ENCODE peak calls at places on chromosomes 7 and 10, in ten cellular contexts. F is GM23338, T is endothelial cell of umbilical vein, M is sigmoid colon, W is spleen, E is GM12878, I is H1, J is suprapubic skin, Z is K562, C is stomach. Q is an unnamed sample. For H3K4me1, the result is how much of the 10 kb centered on the place peaks cover.

GRCh38 chr7:37988721-37989650 is 68.5 kb downstream of the EPDR1 start:
- DNase-seq in F (no peak), T (no peak), M (no peak), W (no peak), E (no peak), I (no peak), J (no peak), Z (no peak), C (no peak), Q (no peak)

GRCh38 chr7:157224627-157225026 is 85.9 kb downstream of the UBE3C start:
- DNase-seq in F (no peak), T (peak), M (no peak), W (no peak), E (no peak), I (no peak), J (no peak), Z (no peak), C (no peak), Q (no peak)

GRCh38 chr7:151139071-151139521 is 28.4 kb downstream of the GBX1 start:
- DNase-seq in F (no peak), T (no peak), M (peak), W (peak), E (no peak), I (no peak), J (peak), Z (no peak), C (no peak), Q (no peak)

GRCh38 chr10:31622993-31623392 is 304.0 kb downstream of the ZEB1 start:
- DNase-seq in F (peak), T (no peak), M (peak), W (no peak), E (no peak), I (no peak), J (no peak), Z (no peak), C (no peak), Q (no peak)

GRCh38 chr10:87868277-87868676 is 4.9 kb downstream of the PTEN start:
- DNase-seq in F (no peak), T (peak), M (no peak), W (no peak), E (no peak), I (no peak), J (no peak), Z (no peak), C (no peak), Q (no peak)

GRCh38 chr7:2261611-2262010 is 19.6 kb downstream of the NUDT1 start:
- DNase-seq in F (no peak), T (no peak), M (no peak), W (peak), E (no peak), I (no peak), J (no peak), Z (no peak), C (no peak), Q (no peak)

GRCh38 chr10:117197189-117197588 is at the start of gene KCNK18:
- DNase-seq in F (no peak), T (no peak), M (no peak), W (no peak), E (no peak), I (no peak), J (no peak), Z (no peak), C (no peak), Q (no peak)

GRCh38 chr7:14252458-14252857 is 263.0 kb upstream of the ETV1 start:
- DNase-seq in F (no peak), T (no peak), M (no peak), W (no peak), E (no peak), I (no peak), J (no peak), Z (no peak), C (no peak), Q (no peak)

GRCh38 chr7:55236454-55236853 is 128.7 kb upstream of the LANCL2 start:
- DNase-seq in F (no peak), T (no peak), M (no peak), W (no peak), E (no peak), I (no peak), J (no peak), Z (no peak), C (no peak), Q (no peak)

DNA sequence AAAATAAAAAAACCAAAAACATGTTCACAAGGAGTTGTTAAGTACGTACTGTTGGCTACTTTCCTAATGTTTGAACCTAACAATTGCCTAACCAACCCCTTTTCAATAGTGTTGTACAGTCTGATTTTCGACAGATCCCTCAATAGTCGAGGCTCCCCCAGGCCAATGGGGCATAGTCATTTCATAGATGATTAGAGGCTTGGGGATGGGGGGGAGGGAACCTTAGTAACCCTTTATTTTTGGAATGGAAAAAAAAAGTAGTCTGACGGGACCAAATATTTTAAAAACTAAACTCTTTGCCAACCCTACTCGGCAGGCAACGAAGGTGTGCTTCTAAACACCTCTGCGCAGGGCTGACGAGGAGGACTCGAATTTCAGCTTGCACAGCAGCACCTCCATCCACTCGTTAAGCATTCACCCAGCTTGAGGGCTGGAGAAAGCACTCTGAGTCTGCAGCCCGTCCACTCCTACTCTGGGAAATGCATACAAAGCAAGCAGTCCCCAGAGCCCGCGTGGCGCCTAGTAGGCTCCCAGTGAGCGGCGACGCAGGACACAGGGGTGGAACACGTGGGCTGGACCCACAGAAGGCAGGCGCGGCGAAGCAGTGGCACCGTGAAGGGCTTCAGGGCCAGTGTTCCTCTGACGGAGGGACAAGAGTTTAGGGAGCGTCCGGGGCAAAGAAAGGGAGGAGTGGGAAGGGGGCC is 892 bp downstream of the PUS7 start:
- DNase-seq in F (peak), T (peak), M (peak), W (peak), E (no peak), I (no peak), J (peak), Z (peak), C (peak), Q (no peak)
- TF ChIP-seq POLR2AphosphoS5 in F (no peak), T (no peak), M (no peak), W (no peak), E (no peak), I (no peak), J (no peak), Z (no peak), C (no peak), Q (no peak)

DNA sequence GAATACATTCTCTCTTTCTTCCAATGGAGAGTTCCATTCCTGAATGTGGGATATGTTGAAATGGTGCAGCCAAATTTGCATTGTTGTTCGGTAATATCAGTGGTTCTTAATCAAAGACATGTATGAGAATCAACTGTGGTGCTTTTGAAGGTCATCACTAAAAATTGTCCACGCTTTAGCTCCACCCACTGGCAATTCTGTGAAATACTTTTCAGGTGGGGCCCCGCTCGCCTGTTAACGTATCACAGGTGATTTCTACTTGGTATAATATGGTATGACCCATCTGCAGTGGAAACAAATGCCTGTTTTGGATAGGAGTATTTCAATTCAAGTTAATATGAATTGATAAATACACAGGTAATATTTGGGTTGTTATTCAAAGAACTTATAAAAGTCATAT is 178.4 kb downstream of the NSUN6 start:
- DNase-seq in F (peak), T (no peak), M (no peak), W (no peak), E (no peak), I (no peak), J (peak), Z (peak), C (no peak), Q (no peak)
- H3K27ac ChIP-seq in F (no peak), T (no peak), M (peak), W (no peak), E (no peak), I (no peak), J (no peak), Z (no peak), C (no peak), Q (no peak)

GRCh38 chr10:33116293-33116697 is 158.3 kb upstream of the ITGB1 start:
- DNase-seq in F (peak), T (peak), M (no peak), W (no peak), E (no peak), I (no peak), J (no peak), Z (peak), C (no peak), Q (no peak)
- H3K4me1 ChIP-seq in F (under half), T (under half), M (under half), W (half or more), E (under half), I (under half), J (under half), Z (under half), C (under half), Q (under half)

GRCh38 chr7:92621641-92622429 is 31.6 kb upstream of the FAM133B start:
- DNase-seq in F (no peak), T (no peak), M (no peak), W (no peak), E (peak), I (no peak), J (no peak), Z (no peak), C (no peak), Q (no peak)
- TF ChIP-seq POLR2AphosphoS5 in F (no peak), T (no peak), M (no peak), W (no peak), E (no peak), I (no peak), J (no peak), Z (no peak), C (no peak), Q (no peak)

DNA sequence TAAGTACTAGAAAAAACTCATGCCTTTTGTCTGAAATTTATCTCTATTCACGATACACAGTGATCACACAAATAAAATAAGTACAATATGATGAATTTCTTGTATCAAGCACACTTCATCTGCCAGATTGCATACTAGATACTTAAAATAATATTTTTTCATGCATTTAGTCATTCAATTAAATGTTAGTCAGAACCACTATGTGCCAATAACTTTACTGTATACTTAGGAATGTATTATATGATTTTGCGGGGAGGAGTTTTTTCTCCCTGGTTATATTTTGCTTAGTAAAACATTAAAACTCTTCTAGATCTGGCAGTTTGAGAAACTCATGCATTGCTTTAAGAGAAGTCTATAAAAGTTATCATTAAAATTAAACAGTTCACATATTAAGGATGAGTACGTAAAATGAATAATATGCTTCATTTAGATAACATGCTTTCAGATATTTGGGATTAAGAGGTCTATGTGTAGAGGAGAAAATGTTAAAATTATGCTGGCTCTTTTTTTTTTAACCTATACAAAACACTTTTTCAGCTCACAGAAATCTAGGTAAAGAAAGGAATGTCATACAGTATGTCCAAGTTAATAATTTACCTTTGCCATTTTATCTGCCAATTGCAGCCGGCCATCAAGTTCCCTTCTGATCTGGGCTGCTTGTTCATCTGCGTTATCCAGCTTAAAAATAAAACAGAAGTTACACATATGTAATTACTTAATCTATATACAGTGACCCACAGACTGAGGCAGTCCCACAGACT is 70.1 kb downstream of the RNF133 start:
- DNase-seq in F (no peak), T (no peak), M (no peak), W (no peak), E (no peak), I (no peak), J (no peak), Z (no peak), C (no peak), Q (no peak)
- H3K27ac ChIP-seq in F (no peak), T (no peak), M (no peak), W (no peak), E (no peak), I (no peak), J (no peak), Z (no peak), C (no peak), Q (no peak)

DNA sequence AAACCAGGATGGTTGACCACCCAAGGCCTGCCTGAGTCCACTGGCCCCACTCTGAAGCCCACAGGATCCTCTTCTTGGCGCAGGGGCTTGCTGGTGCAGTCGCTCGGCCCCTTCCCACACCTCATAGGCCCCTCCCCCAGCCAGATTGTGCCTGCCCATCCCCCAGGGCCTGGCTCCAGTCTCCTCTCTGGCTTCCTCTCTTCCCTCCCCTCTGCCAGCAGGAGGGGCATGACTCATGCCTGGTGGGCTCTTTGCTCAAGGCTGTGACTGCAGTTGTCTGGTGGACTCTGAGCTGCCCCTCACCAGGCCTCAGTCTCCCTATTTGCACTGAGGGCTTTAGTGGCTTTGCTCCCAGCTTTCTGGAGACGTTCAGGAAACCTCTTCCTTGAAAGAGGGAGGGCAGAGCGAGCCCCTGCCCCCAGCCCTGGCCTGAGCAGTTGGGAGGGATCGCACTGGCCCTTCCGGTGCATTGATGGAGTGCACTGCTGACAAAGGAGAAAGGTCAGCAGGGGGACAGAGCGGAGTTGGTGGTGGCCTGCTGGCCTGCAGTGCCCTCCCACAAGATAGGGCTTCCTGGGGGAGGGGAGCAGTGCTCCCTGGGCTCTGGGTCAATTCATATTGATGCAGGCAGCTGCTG is 60.7 kb downstream of the ZMIZ1 start:
- DNase-seq in F (peak), T (peak), M (no peak), W (no peak), E (no peak), I (peak), J (no peak), Z (peak), C (no peak), Q (no peak)
- H3K4me1 ChIP-seq in F (half or more), T (under half), M (half or more), W (half or more), E (under half), I (half or more), J (under half), Z (half or more), C (half or more), Q (half or more)

Q was measured in vagina.